ENCODE peak calls at places on chromosomes 7 and 10, in four cellular contexts. K is LoVo, Q is neuronal stem cell, V is HuH-7.5. X is an unnamed sample.

GRCh38 chr10:63084690-63085377 is 48.3 kb upstream of the NRBF2 start:
- DNase-seq in K (no peak), Q (no peak), V (no peak), X (no peak)

GRCh38 chr7:117871778-117872538 is 1.3 kb downstream of the CTTNBP2 start:
- DNase-seq in K (peak), Q (peak), V (no peak), X (no peak)

GRCh38 chr10:118983263-118983662 is 46.3 kb upstream of the NANOS1 start:
- DNase-seq in K (no peak), Q (no peak), V (no peak), X (no peak)

GRCh38 chr10:48266528-48266927 is 8.0 kb downstream of the FRMPD2 start:
- DNase-seq in K (no peak), Q (no peak), V (no peak), X (no peak)

GRCh38 chr7:40583653-40584424 is 449.0 kb downstream of the SUGCT start:
- DNase-seq in K (no peak), Q (no peak), V (no peak), X (no peak)

GRCh38 chr10:69734797-69735468 is 66.8 kb upstream of the COL13A1 start:
- DNase-seq in K (no peak), Q (no peak), V (no peak), X (no peak)

GRCh38 chr7:156475666-156476065 is 164.9 kb upstream of the RNF32 start:
- DNase-seq in K (peak), Q (peak), V (no peak), X (no peak)

GRCh38 chr10:114346176-114347031 is 57.9 kb downstream of the AFAP1L2 start:
- DNase-seq in K (peak), Q (no peak), V (no peak), X (no peak)

GRCh38 chr10:68697106-68697505 is 23.9 kb upstream of the CCAR1 start:
- DNase-seq in K (no peak), Q (no peak), V (no peak), X (no peak)

GRCh38 chr10:82377608-82378007 is 502.6 kb downstream of the NRG3 start:
- DNase-seq in K (no peak), Q (peak), V (no peak), X (no peak)

GRCh38 chr7:78019457-78020130 is 221.0 kb downstream of the PHTF2 start:
- DNase-seq in K (peak), Q (peak), V (peak), X (peak)

GRCh38 chr7:141688038-141688437 is 13.9 kb downstream of the DENND11 start:
- DNase-seq in K (no peak), Q (no peak), V (no peak), X (no peak)

GRCh38 chr10:1130226-1130625 is 74.0 kb downstream of the WDR37 start:
- DNase-seq in K (no peak), Q (no peak), V (no peak), X (no peak)

GRCh38 chr7:29196191-29196590 is 1.6 kb downstream of the CHN2 start:
- DNase-seq in K (no peak), Q (no peak), V (no peak), X (no peak)

GRCh38 chr7:1457059-1457948 is 2.0 kb downstream of the MICALL2 start:
- DNase-seq in K (no peak), Q (no peak), V (no peak), X (no peak)

GRCh38 chr7:5541087-5541992 is 117.7 kb upstream of the TNRC18 start:
- DNase-seq in K (no peak), Q (no peak), V (no peak), X (no peak)

GRCh38 chr10:33139191-33139646 is 181.2 kb upstream of the ITGB1 start:
- DNase-seq in K (no peak), Q (no peak), V (no peak), X (no peak)

GRCh38 chr7:43619213-43620012 is 36.5 kb downstream of the STK17A start:
- DNase-seq in K (no peak), Q (no peak), V (no peak), X (no peak)

GRCh38 chr7:36021367-36021766 is 131.7 kb upstream of the EEPD1 start:
- DNase-seq in K (no peak), Q (no peak), V (no peak), X (no peak)

GRCh38 chr10:35940067-35940989 is 298.2 kb upstream of the FZD8 start:
- DNase-seq in K (no peak), Q (no peak), V (no peak), X (no peak)

GRCh38 chr7:150830957-150831356 is 21.4 kb upstream of the AOC1 start:
- DNase-seq in K (peak), Q (no peak), V (peak), X (no peak)

GRCh38 chr7:12196386-12196785 is 14.7 kb upstream of the TMEM106B start:
- DNase-seq in K (no peak), Q (no peak), V (no peak), X (no peak)

GRCh38 chr10:129836253-129836652 is 127.8 kb downstream of the EBF3 start:
- DNase-seq in K (no peak), Q (no peak), V (no peak), X (no peak)

GRCh38 chr7:122343986-122344620 is 39.6 kb upstream of the FEZF1 start:
- DNase-seq in K (no peak), Q (no peak), V (no peak), X (no peak)

GRCh38 chr7:44959433-44959951 is 19.3 kb downstream of the MYO1G start:
- DNase-seq in K (no peak), Q (no peak), V (no peak), X (no peak)

GRCh38 chr7:141575164-141575563 is 24.0 kb downstream of the AGK start:
- DNase-seq in K (no peak), Q (no peak), V (no peak), X (no peak)

GRCh38 chr7:98981701-98982100 is 103.4 kb downstream of the TRRAP start:
- DNase-seq in K (no peak), Q (no peak), V (no peak), X (no peak)

GRCh38 chr10:28785018-28785417 is 107.7 kb downstream of the BAMBI start:
- DNase-seq in K (no peak), Q (no peak), V (no peak), X (no peak)

GRCh38 chr7:29369909-29370488 is 175.4 kb downstream of the CHN2 start:
- DNase-seq in K (no peak), Q (no peak), V (no peak), X (no peak)

GRCh38 chr7:17625038-17625437 is 315.3 kb downstream of the SNX13 start:
- DNase-seq in K (no peak), Q (no peak), V (no peak), X (no peak)

X was measured in LNCaP clone FGC.